ENCODE peak calls at places on chromosomes 12 and 14, in five cellular contexts. X, S, L, B and D are unnamed samples.

GRCh38 chr14:92500491-92500941 is 13.1 kb upstream of the RIN3 start:
- DNase-seq in X (no peak), S (no peak), L (no peak), B (no peak), D (no peak)

GRCh38 chr14:34331728-34332623 is 130.1 kb downstream of the SPTSSA start:
- DNase-seq in X (peak; percentile 60), S (peak; percentile 78), L (peak; percentile 75), B (peak; percentile 57), D (peak; percentile 66)

GRCh38 chr12:98416845-98417244 is 98.5 kb upstream of the TMPO start:
- DNase-seq in X (peak; percentile 35), S (no peak), L (no peak), B (no peak), D (no peak)

GRCh38 chr12:103829092-103829491 is 11.9 kb downstream of the NT5DC3 start:
- DNase-seq in X (no peak), S (no peak), L (no peak), B (no peak), D (no peak)

GRCh38 chr14:23567186-23568020 is at the start of gene AP1G2:
- DNase-seq in X (peak; percentile 75), S (peak; percentile 92), L (peak; percentile 89), B (peak; percentile 93), D (peak; percentile 71)

GRCh38 chr12:47135578-47135977 is 55.8 kb upstream of the AMIGO2 start:
- DNase-seq in X (no peak), S (no peak), L (no peak), B (no peak), D (no peak)

GRCh38 chr14:104432611-104433231 is 146.8 kb upstream of the C14orf180 start:
- DNase-seq in X (no peak), S (no peak), L (peak; percentile 47), B (no peak), D (no peak)

GRCh38 chr12:74021937-74022336 is 515.7 kb upstream of the ATXN7L3B start:
- DNase-seq in X (no peak), S (peak; percentile 54), L (peak; percentile 62), B (peak; percentile 23), D (peak; percentile 45)

GRCh38 chr12:121858662-121859572 is at the start of gene HPD:
- DNase-seq in X (peak; percentile 88), S (no peak), L (peak; percentile 79), B (no peak), D (peak; percentile 40)

GRCh38 chr12:67633708-67634107 is 14.8 kb upstream of the DYRK2 start:
- DNase-seq in X (no peak), S (no peak), L (no peak), B (no peak), D (no peak)

GRCh38 chr14:50871914-50872732 is at the start of gene ABHD12B:
- DNase-seq in X (peak; percentile 52), S (no peak), L (no peak), B (no peak), D (no peak)

GRCh38 chr14:99210333-99210732 is 61.7 kb downstream of the BCL11B start:
- DNase-seq in X (no peak), S (no peak), L (no peak), B (no peak), D (no peak)

GRCh38 chr12:49909826-49910225 is 6.1 kb upstream of the FAIM2 start:
- DNase-seq in X (no peak), S (no peak), L (no peak), B (no peak), D (peak; percentile 87)

GRCh38 chr12:42135264-42135814 is 9.3 kb downstream of the GXYLT1 start:
- DNase-seq in X (peak; percentile 21), S (no peak), L (no peak), B (no peak), D (no peak)

GRCh38 chr12:59381106-59381505 is 214.7 kb upstream of the SLC16A7 start:
- DNase-seq in X (no peak), S (no peak), L (no peak), B (no peak), D (no peak)

GRCh38 chr14:83777516-83777915 is 1752.4 kb upstream of the FLRT2 start:
- DNase-seq in X (no peak), S (no peak), L (no peak), B (no peak), D (no peak)

GRCh38 chr14:76467843-76468242 is 91.9 kb downstream of the ESRRB start:
- DNase-seq in X (no peak), S (no peak), L (no peak), B (peak; percentile 84), D (no peak)

GRCh38 chr12:103827800-103828440 is 13.1 kb downstream of the NT5DC3 start:
- DNase-seq in X (no peak), S (no peak), L (no peak), B (no peak), D (no peak)

GRCh38 chr12:126534495-126534894 is 1469.3 kb downstream of the AACS start:
- DNase-seq in X (no peak), S (no peak), L (no peak), B (no peak), D (no peak)

GRCh38 chr12:114898159-114898558 is 214.2 kb upstream of the TBX3 start:
- DNase-seq in X (no peak), S (no peak), L (no peak), B (no peak), D (no peak)

GRCh38 chr14:53054457-53054856 is 98.7 kb downstream of the DDHD1 start:
- DNase-seq in X (peak; percentile 74), S (no peak), L (no peak), B (no peak), D (no peak)

GRCh38 chr14:100577986-100578431 is 9.2 kb downstream of the BEGAIN start:
- DNase-seq in X (no peak), S (no peak), L (no peak), B (no peak), D (no peak)

GRCh38 chr12:94714378-94714777 is 64.0 kb upstream of the TMCC3 start:
- DNase-seq in X (no peak), S (no peak), L (no peak), B (no peak), D (no peak)

GRCh38 chr12:49548822-49549648 is 10.2 kb downstream of the KCNH3 start:
- DNase-seq in X (peak; percentile 65), S (no peak), L (no peak), B (no peak), D (no peak)

GRCh38 chr12:107442593-107442992 is 243.0 kb upstream of the PWP1 start:
- DNase-seq in X (peak; percentile 34), S (no peak), L (no peak), B (no peak), D (no peak)

GRCh38 chr12:89707992-89708792 is 446 bp downstream of the ATP2B1 start:
- DNase-seq in X (peak; percentile 52), S (no peak), L (peak; percentile 71), B (peak; percentile 29), D (no peak)

GRCh38 chr14:76328457-76329137 is 47.3 kb upstream of the ESRRB start:
- DNase-seq in X (no peak), S (no peak), L (no peak), B (no peak), D (no peak)

GRCh38 chr14:104976198-104977007 is 1.8 kb downstream of the AHNAK2 start:
- DNase-seq in X (peak; percentile 75), S (peak; percentile 75), L (peak; percentile 88), B (peak; percentile 55), D (peak; percentile 86)

GRCh38 chr12:7642876-7643309 is 22.8 kb downstream of the APOBEC1 start:
- DNase-seq in X (no peak), S (peak; percentile 58), L (no peak), B (no peak), D (peak; percentile 47)

GRCh38 chr12:4257442-4257841 is 16.1 kb upstream of the CCND2 start:
- DNase-seq in X (no peak), S (no peak), L (no peak), B (no peak), D (no peak)

GRCh38 chr12:64323476-64324225 is 66.9 kb downstream of the C12orf56 start:
- DNase-seq in X (no peak), S (no peak), L (no peak), B (no peak), D (no peak)

GRCh38 chr12:92288533-92288932 is 142.9 kb upstream of the BTG1 start:
- DNase-seq in X (no peak), S (no peak), L (peak; percentile 74), B (no peak), D (no peak)

GRCh38 chr12:3365416-3366385 is 125.3 kb upstream of the PRMT8 start:
- DNase-seq in X (peak; percentile 50), S (peak; percentile 40), L (no peak), B (peak; percentile 36), D (no peak)

GRCh38 chr12:51744235-51744634 is 104.3 kb downstream of the FIGNL2 start:
- DNase-seq in X (no peak), S (no peak), L (no peak), B (no peak), D (no peak)